ENCODE peak calls at places on chromosomes 2 and 18, in five cellular contexts. One of them, this sample, is unnamed.
A peak's percentile ranks its signal among the peaks of the same experiment; 100 is the strongest.

GRCh38 chr2:95728878-95729511 is 137.2 kb downstream of the TRIM43 start:
- DNase-seq in substantia nigra: no peak
- DNase-seq in fibroblast of pulmonary artery: peak; percentile 92
- DNase-seq in activated naive CD4-positive, alpha-beta T cell treated with anti-CD3 and anti-CD28 coated beads for 36 hours: peak; percentile 69
- DNase-seq in hypothalamus: peak; percentile 44
- DNase-seq in this sample: peak; percentile 28

GRCh38 chr18:43277164-43277600 is at the start of gene SYT4:
- DNase-seq in substantia nigra: no peak
- DNase-seq in fibroblast of pulmonary artery: peak; percentile 77
- DNase-seq in activated naive CD4-positive, alpha-beta T cell treated with anti-CD3 and anti-CD28 coated beads for 36 hours: peak; percentile 8
- DNase-seq in hypothalamus: peak; percentile 66
- DNase-seq in this sample: peak; percentile 58

GRCh38 chr18:9321017-9321452 is 13.5 kb upstream of the TWSG1 start:
- DNase-seq in substantia nigra: no peak
- DNase-seq in fibroblast of pulmonary artery: peak; percentile 69
- DNase-seq in activated naive CD4-positive, alpha-beta T cell treated with anti-CD3 and anti-CD28 coated beads for 36 hours: no peak
- DNase-seq in hypothalamus: no peak
- DNase-seq in this sample: no peak

GRCh38 chr2:9519250-9519649 is 36.4 kb downstream of the ADAM17 start:
- DNase-seq in substantia nigra: no peak
- DNase-seq in fibroblast of pulmonary artery: no peak
- DNase-seq in activated naive CD4-positive, alpha-beta T cell treated with anti-CD3 and anti-CD28 coated beads for 36 hours: no peak
- DNase-seq in hypothalamus: no peak
- DNase-seq in this sample: no peak

GRCh38 chr2:10469955-10470568 is 21.9 kb upstream of the ODC1 start:
- DNase-seq in substantia nigra: no peak
- DNase-seq in fibroblast of pulmonary artery: no peak
- DNase-seq in activated naive CD4-positive, alpha-beta T cell treated with anti-CD3 and anti-CD28 coated beads for 36 hours: no peak
- DNase-seq in hypothalamus: no peak
- DNase-seq in this sample: no peak

GRCh38 chr2:109193807-109194702 is 65.0 kb downstream of the SH3RF3 start:
- DNase-seq in substantia nigra: no peak
- DNase-seq in fibroblast of pulmonary artery: no peak
- DNase-seq in activated naive CD4-positive, alpha-beta T cell treated with anti-CD3 and anti-CD28 coated beads for 36 hours: no peak
- DNase-seq in hypothalamus: no peak
- DNase-seq in this sample: no peak

GRCh38 chr18:76487782-76488181 is 7.3 kb downstream of the ZNF516 start:
- DNase-seq in substantia nigra: no peak
- DNase-seq in fibroblast of pulmonary artery: no peak
- DNase-seq in activated naive CD4-positive, alpha-beta T cell treated with anti-CD3 and anti-CD28 coated beads for 36 hours: no peak
- DNase-seq in hypothalamus: no peak
- DNase-seq in this sample: no peak

GRCh38 chr2:105887246-105887645 is 142.5 kb downstream of the NCK2 start:
- DNase-seq in substantia nigra: no peak
- DNase-seq in fibroblast of pulmonary artery: no peak
- DNase-seq in activated naive CD4-positive, alpha-beta T cell treated with anti-CD3 and anti-CD28 coated beads for 36 hours: no peak
- DNase-seq in hypothalamus: no peak
- DNase-seq in this sample: no peak

GRCh38 chr2:100845141-100845991 is 25.4 kb downstream of the NPAS2 start:
- DNase-seq in substantia nigra: no peak
- DNase-seq in fibroblast of pulmonary artery: no peak
- DNase-seq in activated naive CD4-positive, alpha-beta T cell treated with anti-CD3 and anti-CD28 coated beads for 36 hours: no peak
- DNase-seq in hypothalamus: no peak
- DNase-seq in this sample: no peak

GRCh38 chr2:120149406-120149805 is 73.8 kb downstream of the TMEM185B start:
- DNase-seq in substantia nigra: no peak
- DNase-seq in fibroblast of pulmonary artery: no peak
- DNase-seq in activated naive CD4-positive, alpha-beta T cell treated with anti-CD3 and anti-CD28 coated beads for 36 hours: no peak
- DNase-seq in hypothalamus: no peak
- DNase-seq in this sample: no peak

GRCh38 chr2:62489162-62489561 is 16.8 kb downstream of the TMEM17 start:
- DNase-seq in substantia nigra: no peak
- DNase-seq in fibroblast of pulmonary artery: peak; percentile 36
- DNase-seq in activated naive CD4-positive, alpha-beta T cell treated with anti-CD3 and anti-CD28 coated beads for 36 hours: no peak
- DNase-seq in hypothalamus: no peak
- DNase-seq in this sample: no peak

GRCh38 chr2:20365249-20365817 is 14.7 kb upstream of the PUM2 start:
- DNase-seq in substantia nigra: no peak
- DNase-seq in fibroblast of pulmonary artery: peak; percentile 48
- DNase-seq in activated naive CD4-positive, alpha-beta T cell treated with anti-CD3 and anti-CD28 coated beads for 36 hours: peak; percentile 84
- DNase-seq in hypothalamus: no peak
- DNase-seq in this sample: no peak

GRCh38 chr2:16632615-16633014 is 33.0 kb downstream of the CYRIA start:
- DNase-seq in substantia nigra: no peak
- DNase-seq in fibroblast of pulmonary artery: no peak
- DNase-seq in activated naive CD4-positive, alpha-beta T cell treated with anti-CD3 and anti-CD28 coated beads for 36 hours: no peak
- DNase-seq in hypothalamus: no peak
- DNase-seq in this sample: no peak

GRCh38 chr2:96698221-96698861 is 41.5 kb downstream of the LMAN2L start:
- DNase-seq in substantia nigra: no peak
- DNase-seq in fibroblast of pulmonary artery: no peak
- DNase-seq in activated naive CD4-positive, alpha-beta T cell treated with anti-CD3 and anti-CD28 coated beads for 36 hours: no peak
- DNase-seq in hypothalamus: no peak
- DNase-seq in this sample: no peak

GRCh38 chr2:203790134-203790533 is 77.4 kb upstream of the CTLA4 start:
- DNase-seq in substantia nigra: no peak
- DNase-seq in fibroblast of pulmonary artery: peak; percentile 79
- DNase-seq in activated naive CD4-positive, alpha-beta T cell treated with anti-CD3 and anti-CD28 coated beads for 36 hours: no peak
- DNase-seq in hypothalamus: no peak
- DNase-seq in this sample: no peak

GRCh38 chr18:35818353-35818667 is 154.2 kb upstream of the RMP24 start:
- DNase-seq in substantia nigra: no peak
- DNase-seq in fibroblast of pulmonary artery: no peak
- DNase-seq in activated naive CD4-positive, alpha-beta T cell treated with anti-CD3 and anti-CD28 coated beads for 36 hours: no peak
- DNase-seq in hypothalamus: no peak
- DNase-seq in this sample: no peak

GRCh38 chr2:18598848-18599484 is 9.6 kb upstream of the NT5C1B start:
- DNase-seq in substantia nigra: no peak
- DNase-seq in fibroblast of pulmonary artery: no peak
- DNase-seq in activated naive CD4-positive, alpha-beta T cell treated with anti-CD3 and anti-CD28 coated beads for 36 hours: no peak
- DNase-seq in hypothalamus: no peak
- DNase-seq in this sample: no peak

GRCh38 chr2:155363349-155363888 is 664.9 kb downstream of the KCNJ3 start:
- DNase-seq in substantia nigra: no peak
- DNase-seq in fibroblast of pulmonary artery: no peak
- DNase-seq in activated naive CD4-positive, alpha-beta T cell treated with anti-CD3 and anti-CD28 coated beads for 36 hours: no peak
- DNase-seq in hypothalamus: no peak
- DNase-seq in this sample: no peak

GRCh38 chr2:114274957-114275356 is 167.5 kb upstream of the DPP10 start:
- DNase-seq in substantia nigra: no peak
- DNase-seq in fibroblast of pulmonary artery: no peak
- DNase-seq in activated naive CD4-positive, alpha-beta T cell treated with anti-CD3 and anti-CD28 coated beads for 36 hours: no peak
- DNase-seq in hypothalamus: no peak
- DNase-seq in this sample: no peak

GRCh38 chr2:38274286-38275276 is 102.5 kb downstream of the ATL2 start:
- DNase-seq in substantia nigra: no peak
- DNase-seq in fibroblast of pulmonary artery: peak; percentile 91
- DNase-seq in activated naive CD4-positive, alpha-beta T cell treated with anti-CD3 and anti-CD28 coated beads for 36 hours: peak; percentile 53
- DNase-seq in hypothalamus: no peak
- DNase-seq in this sample: no peak

GRCh38 chr2:43759195-43759594 is 14.6 kb upstream of the DYNC2LI1 start:
- DNase-seq in substantia nigra: no peak
- DNase-seq in fibroblast of pulmonary artery: peak; percentile 40
- DNase-seq in activated naive CD4-positive, alpha-beta T cell treated with anti-CD3 and anti-CD28 coated beads for 36 hours: no peak
- DNase-seq in hypothalamus: no peak
- DNase-seq in this sample: no peak

GRCh38 chr2:218229851-218230250 is 12.9 kb downstream of the ARPC2 start:
- DNase-seq in substantia nigra: no peak
- DNase-seq in fibroblast of pulmonary artery: peak; percentile 31
- DNase-seq in activated naive CD4-positive, alpha-beta T cell treated with anti-CD3 and anti-CD28 coated beads for 36 hours: peak; percentile 46
- DNase-seq in hypothalamus: no peak
- DNase-seq in this sample: no peak

GRCh38 chr18:46400449-46400848 is 256.6 kb downstream of the LOXHD1 start:
- DNase-seq in substantia nigra: no peak
- DNase-seq in fibroblast of pulmonary artery: no peak
- DNase-seq in activated naive CD4-positive, alpha-beta T cell treated with anti-CD3 and anti-CD28 coated beads for 36 hours: no peak
- DNase-seq in hypothalamus: no peak
- DNase-seq in this sample: no peak

GRCh38 chr18:37375181-37375580 is 190.4 kb downstream of the CELF4 start:
- DNase-seq in substantia nigra: no peak
- DNase-seq in fibroblast of pulmonary artery: no peak
- DNase-seq in activated naive CD4-positive, alpha-beta T cell treated with anti-CD3 and anti-CD28 coated beads for 36 hours: no peak
- DNase-seq in hypothalamus: no peak
- DNase-seq in this sample: no peak